ENCODE peak calls at places on chromosomes 2 and 18, in six cellular contexts. One of them, this sample, is unnamed.

GRCh38 chr2:120133572-120134244 is 89.5 kb downstream of the TMEM185B start:
- ATAC-seq in upper lobe of left lung: no peak
- ATAC-seq in A549: peak
- ATAC-seq in HepG2: peak
- ATAC-seq in K562: no peak
- ATAC-seq in GM12878: no peak
- ATAC-seq in this sample: no peak

GRCh38 chr2:232534940-232535735 is 4.4 kb upstream of the CHRNG start:
- ATAC-seq in upper lobe of left lung: no peak
- ATAC-seq in A549: no peak
- ATAC-seq in HepG2: peak
- ATAC-seq in K562: no peak
- ATAC-seq in GM12878: no peak
- ATAC-seq in this sample: no peak

GRCh38 chr18:79750980-79751571 is 46.7 kb upstream of the KCNG2 start:
- ATAC-seq in upper lobe of left lung: no peak
- ATAC-seq in A549: peak
- ATAC-seq in HepG2: no peak
- ATAC-seq in K562: no peak
- ATAC-seq in GM12878: no peak
- ATAC-seq in this sample: no peak

GRCh38 chr2:9765611-9766531 is 77.4 kb upstream of the TAF1B start:
- ATAC-seq in upper lobe of left lung: no peak
- ATAC-seq in A549: no peak
- ATAC-seq in HepG2: peak
- ATAC-seq in K562: no peak
- ATAC-seq in GM12878: no peak
- ATAC-seq in this sample: no peak

GRCh38 chr2:14079576-14079975 is 552.9 kb upstream of the LRATD1 start:
- ATAC-seq in upper lobe of left lung: no peak
- ATAC-seq in A549: no peak
- ATAC-seq in HepG2: no peak
- ATAC-seq in K562: no peak
- ATAC-seq in GM12878: no peak
- ATAC-seq in this sample: no peak

GRCh38 chr2:64918220-64918886 is 70.8 kb upstream of the SLC1A4 start:
- ATAC-seq in upper lobe of left lung: peak
- ATAC-seq in A549: no peak
- ATAC-seq in HepG2: peak
- ATAC-seq in K562: no peak
- ATAC-seq in GM12878: no peak
- ATAC-seq in this sample: no peak

GRCh38 chr2:47301731-47302130 is 101.2 kb upstream of the MSH2 start:
- ATAC-seq in upper lobe of left lung: no peak
- ATAC-seq in A549: no peak
- ATAC-seq in HepG2: no peak
- ATAC-seq in K562: no peak
- ATAC-seq in GM12878: no peak
- ATAC-seq in this sample: no peak

GRCh38 chr2:71336802-71337201 is 5.2 kb downstream of the ZNF638 start:
- ATAC-seq in upper lobe of left lung: no peak
- ATAC-seq in A549: no peak
- ATAC-seq in HepG2: no peak
- ATAC-seq in K562: no peak
- ATAC-seq in GM12878: no peak
- ATAC-seq in this sample: peak

GRCh38 chr2:108619916-108620620 is 85.8 kb downstream of the LIMS1 start:
- ATAC-seq in upper lobe of left lung: no peak
- ATAC-seq in A549: peak
- ATAC-seq in HepG2: no peak
- ATAC-seq in K562: peak
- ATAC-seq in GM12878: no peak
- ATAC-seq in this sample: no peak

GRCh38 chr2:833180-833579 is 117.5 kb upstream of the SNTG2 start:
- ATAC-seq in upper lobe of left lung: no peak
- ATAC-seq in A549: no peak
- ATAC-seq in HepG2: no peak
- ATAC-seq in K562: no peak
- ATAC-seq in GM12878: no peak
- ATAC-seq in this sample: no peak

GRCh38 chr2:49259926-49260325 is 105.6 kb upstream of the FSHR start:
- ATAC-seq in upper lobe of left lung: no peak
- ATAC-seq in A549: no peak
- ATAC-seq in HepG2: no peak
- ATAC-seq in K562: no peak
- ATAC-seq in GM12878: no peak
- ATAC-seq in this sample: no peak

GRCh38 chr18:73733376-73733775 is 414.3 kb downstream of the FBXO15 start:
- ATAC-seq in upper lobe of left lung: no peak
- ATAC-seq in A549: no peak
- ATAC-seq in HepG2: no peak
- ATAC-seq in K562: no peak
- ATAC-seq in GM12878: no peak
- ATAC-seq in this sample: no peak

GRCh38 chr2:47521666-47522285 is 118.8 kb downstream of the MSH2 start:
- ATAC-seq in upper lobe of left lung: no peak
- ATAC-seq in A549: no peak
- ATAC-seq in HepG2: no peak
- ATAC-seq in K562: no peak
- ATAC-seq in GM12878: peak
- ATAC-seq in this sample: no peak

GRCh38 chr2:94997981-94998920 is 27.3 kb upstream of the MAL start:
- ATAC-seq in upper lobe of left lung: no peak
- ATAC-seq in A549: no peak
- ATAC-seq in HepG2: no peak
- ATAC-seq in K562: peak
- ATAC-seq in GM12878: no peak
- ATAC-seq in this sample: no peak

GRCh38 chr18:54387631-54388030 is 29.9 kb downstream of the C18orf54 start:
- ATAC-seq in upper lobe of left lung: no peak
- ATAC-seq in A549: no peak
- ATAC-seq in HepG2: no peak
- ATAC-seq in K562: no peak
- ATAC-seq in GM12878: no peak
- ATAC-seq in this sample: no peak

GRCh38 chr2:203685081-203685621 is 21.3 kb upstream of the CD28 start:
- ATAC-seq in upper lobe of left lung: no peak
- ATAC-seq in A549: no peak
- ATAC-seq in HepG2: no peak
- ATAC-seq in K562: no peak
- ATAC-seq in GM12878: no peak
- ATAC-seq in this sample: peak

GRCh38 chr2:162084561-162084960 is 10.5 kb upstream of the DPP4 start:
- ATAC-seq in upper lobe of left lung: no peak
- ATAC-seq in A549: no peak
- ATAC-seq in HepG2: peak
- ATAC-seq in K562: no peak
- ATAC-seq in GM12878: no peak
- ATAC-seq in this sample: no peak

GRCh38 chr2:241248289-241248688 is 59.8 kb downstream of the ANO7 start:
- ATAC-seq in upper lobe of left lung: no peak
- ATAC-seq in A549: no peak
- ATAC-seq in HepG2: no peak
- ATAC-seq in K562: no peak
- ATAC-seq in GM12878: no peak
- ATAC-seq in this sample: no peak

DNA sequence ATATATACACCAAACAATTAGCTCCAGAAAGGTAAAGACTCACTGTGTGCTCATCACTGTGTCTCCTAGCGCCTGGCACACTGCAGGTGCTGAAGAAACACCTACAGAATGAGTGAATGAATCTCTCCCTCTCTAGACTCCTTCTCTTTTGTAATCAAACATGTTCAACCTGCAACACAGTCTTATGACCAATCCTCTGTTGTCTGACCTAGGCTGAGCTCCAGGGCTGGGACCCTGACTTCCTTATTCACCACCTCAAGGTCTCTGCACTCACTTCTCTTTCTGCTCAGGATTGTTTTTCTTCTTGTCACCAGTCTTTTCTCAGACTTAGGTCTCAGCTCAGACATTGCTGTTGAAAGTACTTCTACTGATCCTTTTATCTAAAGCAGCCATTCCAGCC is 9.8 kb downstream of the CKAP2L start:
- ATAC-seq in upper lobe of left lung: peak
- ATAC-seq in A549: no peak
- ATAC-seq in HepG2: no peak
- ATAC-seq in K562: no peak
- ATAC-seq in GM12878: no peak
- ATAC-seq in this sample: no peak
- H3K27ac ChIP-seq in upper lobe of left lung: no peak
- H3K27ac ChIP-seq in A549: no peak
- H3K27ac ChIP-seq in HepG2: no peak
- H3K27ac ChIP-seq in K562: no peak
- H3K27ac ChIP-seq in GM12878: no peak
- H3K27ac ChIP-seq in this sample: no peak

DNA sequence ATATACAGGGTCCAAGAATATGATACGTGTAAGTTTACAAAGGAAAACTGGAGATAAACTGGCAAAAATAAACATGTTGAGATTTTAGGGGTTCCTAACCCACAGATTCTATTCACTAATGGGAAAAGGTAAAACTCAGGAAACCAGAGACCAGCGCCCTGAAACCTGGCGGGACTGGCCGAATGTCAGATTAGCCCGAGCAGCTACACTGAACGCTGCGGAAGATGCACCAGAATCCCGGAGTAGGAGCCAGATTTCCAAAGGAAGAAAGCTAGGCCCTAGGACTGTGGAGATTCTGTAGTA is 679 bp upstream of the WDR75 start:
- ATAC-seq in upper lobe of left lung: peak
- ATAC-seq in A549: peak
- ATAC-seq in HepG2: peak
- ATAC-seq in K562: peak
- ATAC-seq in GM12878: peak
- ATAC-seq in this sample: peak
- TF ChIP-seq EP300 in upper lobe of left lung: no peak
- TF ChIP-seq EP300 in A549: no peak
- TF ChIP-seq EP300 in HepG2: no peak
- TF ChIP-seq EP300 in K562: no peak
- TF ChIP-seq EP300 in GM12878: no peak
- TF ChIP-seq EP300 in this sample: no peak

GRCh38 chr2:167127135-167127534 is 238.9 kb downstream of the XIRP2 start:
- ATAC-seq in upper lobe of left lung: no peak
- ATAC-seq in A549: no peak
- ATAC-seq in HepG2: peak
- ATAC-seq in K562: no peak
- ATAC-seq in GM12878: peak
- ATAC-seq in this sample: no peak
- TF ChIP-seq CTCF in upper lobe of left lung: no peak
- TF ChIP-seq CTCF in A549: no peak
- TF ChIP-seq CTCF in HepG2: peak
- TF ChIP-seq CTCF in K562: no peak
- TF ChIP-seq CTCF in GM12878: no peak
- TF ChIP-seq CTCF in this sample: no peak

GRCh38 chr2:171939754-171940093 is 17.5 kb downstream of the HAT1 start:
- ATAC-seq in upper lobe of left lung: no peak
- ATAC-seq in A549: no peak
- ATAC-seq in HepG2: no peak
- ATAC-seq in K562: no peak
- ATAC-seq in GM12878: no peak
- ATAC-seq in this sample: no peak
- H3K27ac ChIP-seq in upper lobe of left lung: no peak
- H3K27ac ChIP-seq in A549: no peak
- H3K27ac ChIP-seq in HepG2: no peak
- H3K27ac ChIP-seq in K562: no peak
- H3K27ac ChIP-seq in GM12878: no peak
- H3K27ac ChIP-seq in this sample: no peak

This sample was measured in gastroesophageal sphincter.